ENCODE peak calls at places on chromosomes 5 and 9, in eight cellular contexts. H, M, S, N, A, D, W and V are unnamed samples.
A peak's percentile ranks its signal among the peaks of the same experiment; 100 is the strongest.

GRCh38 chr9:129839324-129840023 is 4.2 kb downstream of the USP20 start:
- DNase-seq in D (no peak), W (no peak), N (no peak), A (no peak), S (no peak), M (no peak), H (no peak), V (no peak)

GRCh38 chr9:27154923-27155322 is 45.9 kb downstream of the TEK start:
- DNase-seq in D (no peak), N (no peak), M (no peak), W (no peak), A (peak; percentile 96), H (peak; percentile 95), S (no peak), V (no peak)

GRCh38 chr9:127970401-127971313 is 10.1 kb downstream of the EEIG1 start:
- DNase-seq in H (no peak), M (no peak), W (no peak), S (no peak), A (no peak), D (peak; percentile 46), N (no peak), V (no peak)

GRCh38 chr5:125412561-125413535 is 666.4 kb upstream of the ZNF608 start:
- DNase-seq in H (peak; percentile 80), S (peak; percentile 80), D (peak; percentile 93), A (peak; percentile 85), M (peak; percentile 91), N (peak; percentile 88), W (peak; percentile 87), V (peak; percentile 54)

GRCh38 chr5:145540375-145540774 is 294.8 kb downstream of the PRELID2 start:
- DNase-seq in A (peak; percentile 21), M (no peak), N (no peak), D (no peak), W (no peak), H (no peak), S (no peak), V (no peak)

GRCh38 chr5:161230222-161230621 is 316.3 kb downstream of the GABRB2 start:
- DNase-seq in S (no peak), N (no peak), A (no peak), M (no peak), W (peak; percentile 87), D (peak; percentile 28), H (no peak), V (no peak)

GRCh38 chr9:128412120-128412790 is 8.4 kb upstream of the CERCAM start:
- DNase-seq in M (no peak), N (no peak), H (peak; percentile 54), W (peak; percentile 44), S (peak; percentile 94), D (peak; percentile 81), A (peak; percentile 51), V (peak; percentile 87)

GRCh38 chr9:112443200-112443599 is 43.4 kb upstream of the KIAA1958 start:
- DNase-seq in H (peak; percentile 41), M (no peak), S (no peak), D (peak; percentile 4), W (peak; percentile 26), N (no peak), A (peak; percentile 45), V (no peak)

GRCh38 chr9:137049544-137050449 is 3.8 kb upstream of the NPDC1 start:
- DNase-seq in N (no peak), W (peak; percentile 88), S (peak; percentile 66), D (peak; percentile 86), H (peak; percentile 59), M (no peak), A (peak; percentile 52), V (no peak)

DNA sequence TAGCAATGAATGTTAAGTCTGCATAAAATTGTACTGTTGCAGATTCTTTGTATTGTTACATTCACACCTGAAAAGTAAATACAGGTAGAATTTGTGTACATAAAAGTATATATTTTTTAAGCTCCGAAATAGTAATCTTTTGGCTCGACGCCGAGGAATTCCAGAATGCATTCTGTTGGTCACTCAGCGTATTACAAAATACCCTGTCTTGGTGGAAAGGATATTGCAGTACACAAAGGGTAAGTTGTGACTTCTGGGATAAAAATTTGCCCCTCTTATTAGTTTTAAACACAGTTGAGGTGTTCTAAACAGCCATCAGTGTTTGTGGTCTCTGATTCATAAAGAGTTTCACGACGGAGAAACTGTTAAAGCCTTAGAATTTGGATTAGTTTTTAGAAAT is 257.6 kb downstream of the ARHGEF28 start:
- DNase-seq in D (no peak), W (no peak), A (peak; percentile 53), N (no peak), S (no peak), M (no peak), H (peak; percentile 62), V (no peak)
- TF ChIP-seq CTCF in D (no peak), W (no peak), A (no peak), N (no peak), S (no peak), M (no peak), H (no peak), V (no peak)

DNA sequence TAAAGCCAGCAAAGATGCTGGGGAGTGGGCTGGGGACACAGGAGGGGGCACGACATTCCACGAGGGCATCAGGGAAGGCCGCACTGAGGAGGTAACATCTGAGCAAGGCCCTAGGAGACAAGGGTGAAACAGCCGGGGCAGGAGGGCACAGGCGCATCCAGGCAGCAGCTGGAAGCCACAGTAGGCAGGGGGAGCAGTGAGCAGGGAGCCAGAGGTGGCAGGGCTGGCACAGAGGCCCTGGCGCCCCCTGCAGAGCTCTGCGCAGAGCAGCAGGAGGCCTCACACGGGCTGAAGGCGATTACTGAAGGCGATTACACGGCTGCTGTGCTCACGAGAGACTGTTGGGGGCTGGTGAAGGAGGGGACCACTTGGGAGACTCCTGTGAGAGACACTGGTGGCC is 15.4 kb downstream of the LMAN2 start:
- DNase-seq in M (no peak), H (peak; percentile 12), S (no peak), N (no peak), A (peak; percentile 15), D (peak; percentile 25), W (peak; percentile 37), V (no peak)
- TF ChIP-seq CTCF in M (no peak), H (peak; percentile 33), S (no peak), N (no peak), A (peak; percentile 23), D (peak; percentile 9), W (peak; percentile 35), V (no peak)

DNA sequence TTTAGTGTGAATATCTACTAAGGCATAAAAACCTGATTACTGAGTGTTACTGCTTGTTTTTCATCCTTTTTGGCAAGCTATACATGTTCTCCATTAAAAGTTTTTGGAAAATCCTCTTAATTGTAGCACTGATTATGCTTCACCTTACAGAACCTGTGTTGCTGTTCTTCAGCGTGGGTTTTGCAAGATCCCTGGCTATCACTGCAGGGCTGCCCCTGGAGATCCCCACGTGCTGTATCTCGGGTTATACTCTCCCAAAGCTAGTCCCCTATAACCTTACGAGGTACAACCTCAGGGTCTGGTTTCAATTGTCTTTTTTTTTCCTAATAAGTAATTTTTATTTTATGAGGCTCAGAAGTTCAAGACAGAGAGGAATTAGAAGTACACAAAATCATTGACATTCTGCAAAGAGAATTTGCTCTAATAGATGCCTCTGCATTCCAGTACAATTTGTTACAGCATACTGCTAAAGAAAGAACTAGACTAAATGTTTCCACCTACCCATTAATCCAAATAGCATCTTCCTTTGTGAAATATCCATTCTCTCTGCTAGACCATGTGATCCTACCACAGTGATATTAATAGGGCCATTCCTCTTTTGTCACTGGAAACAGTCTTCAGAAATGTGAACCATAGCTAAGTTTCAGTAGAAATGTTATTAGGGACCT is 25.8 kb upstream of the CAMK4 start:
- DNase-seq in A (no peak), W (no peak), N (no peak), D (no peak), M (no peak), H (no peak), S (no peak), V (no peak)
- TF ChIP-seq CTCF in A (no peak), W (no peak), N (no peak), D (no peak), M (no peak), H (no peak), S (no peak), V (no peak)

GRCh38 chr5:2111569-2112105 is 228.9 kb upstream of the IRX4 start:
- DNase-seq in M (peak; percentile 81), S (no peak), H (no peak), A (no peak), W (no peak), D (no peak), N (no peak), V (no peak)

GRCh38 chr5:2112128-2112808 is 229.5 kb upstream of the IRX4 start:
- DNase-seq in N (no peak), D (peak; percentile 59), H (no peak), M (no peak), W (no peak), A (no peak), S (no peak), V (no peak)

GRCh38 chr5:2110934-2111462 is 228.3 kb upstream of the IRX4 start:
- DNase-seq in W (no peak), A (no peak), M (peak; percentile 36), D (no peak), H (no peak), N (no peak), S (no peak), V (no peak)

GRCh38 chr5:2109566-2109965 is 226.8 kb upstream of the IRX4 start:
- DNase-seq in S (no peak), H (no peak), D (peak; percentile 53), N (no peak), M (no peak), A (no peak), W (no peak), V (no peak)

GRCh38 chr5:2110137-2110933 is 227.6 kb upstream of the IRX4 start:
- DNase-seq in W (no peak), D (no peak), M (peak; percentile 49), S (no peak), H (no peak), N (no peak), A (no peak), V (no peak)
- TF ChIP-seq CTCF in W (no peak), D (peak; percentile 34), M (no peak), S (no peak), H (no peak), N (no peak), A (no peak), V (no peak)

DNA sequence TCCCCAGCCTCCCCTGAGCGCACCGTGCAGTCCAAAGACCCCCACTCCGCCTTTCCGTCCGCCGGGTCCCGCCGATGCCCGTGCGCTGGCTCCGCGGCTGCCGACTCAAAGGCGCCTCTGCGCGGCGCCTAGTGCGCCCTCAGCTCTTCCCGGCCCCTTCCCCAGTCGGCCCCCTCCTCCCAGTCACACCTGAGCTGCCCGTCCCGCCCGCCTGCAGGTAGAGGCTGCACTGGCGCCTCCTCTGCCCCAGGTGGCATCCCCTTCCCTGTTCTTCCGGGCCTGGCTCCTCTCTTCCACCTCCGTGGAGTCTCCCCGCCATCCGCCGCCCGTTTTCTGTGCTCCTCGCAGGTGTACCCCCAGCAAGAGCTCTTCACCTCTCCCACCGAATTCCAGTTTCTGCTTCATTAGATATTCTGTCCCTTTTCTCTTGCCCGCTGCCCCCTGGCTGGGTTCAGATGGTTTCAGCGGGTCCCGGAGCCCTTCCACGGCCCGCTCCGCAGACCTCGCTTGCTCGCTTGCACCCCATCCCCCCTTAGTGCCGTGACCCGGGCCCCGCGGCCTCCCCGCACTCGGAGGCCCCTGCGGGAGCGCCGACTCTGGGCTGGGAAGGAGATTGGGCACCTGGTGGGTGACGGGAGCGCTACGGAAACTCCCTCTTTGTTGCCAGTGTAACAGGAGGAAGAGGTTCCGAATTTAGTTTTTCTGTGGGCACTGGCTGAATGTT is 707 bp downstream of the SLC44A1 start:
- DNase-seq in S (no peak), N (peak; percentile 62), M (peak; percentile 88), W (peak; percentile 86), D (peak; percentile 53), A (peak; percentile 61), H (peak; percentile 46), V (peak; percentile 37)
- TF ChIP-seq CTCF in S (no peak), N (no peak), M (no peak), W (peak; percentile 87), D (peak; percentile 29), A (no peak), H (peak; percentile 15), V (peak; percentile 22)